ENCODE peak calls at places on chromosomes 2 and 18, in five cellular contexts. V, F, U, E and N are unnamed samples.

GRCh38 chr18:6294119-6294784 is 120.5 kb downstream of the L3MBTL4 start:
- DNase-seq in V (no peak), F (no peak), U (no peak), E (no peak), N (no peak)

GRCh38 chr2:109185801-109186570 is 57.0 kb downstream of the SH3RF3 start:
- DNase-seq in V (no peak), F (no peak), U (no peak), E (no peak), N (no peak)

GRCh38 chr2:15800489-15801329 is 139.6 kb upstream of the MYCN start:
- DNase-seq in V (no peak), F (no peak), U (no peak), E (peak), N (no peak)

GRCh38 chr2:163518762-163519161 is 217.0 kb downstream of the FIGN start:
- DNase-seq in V (no peak), F (no peak), U (no peak), E (no peak), N (no peak)

GRCh38 chr18:4433762-4434161 is 21.3 kb downstream of the DLGAP1 start:
- DNase-seq in V (no peak), F (no peak), U (no peak), E (no peak), N (no peak)

GRCh38 chr2:7037340-7038333 is 120.4 kb downstream of the RNF144A start:
- DNase-seq in V (peak), F (peak), U (peak), E (peak), N (no peak)

GRCh38 chr2:217467331-217467730 is 535.5 kb downstream of the TNS1 start:
- DNase-seq in V (no peak), F (no peak), U (no peak), E (no peak), N (no peak)

GRCh38 chr2:161308178-161308955 is at the start of gene PSMD14:
- DNase-seq in V (peak), F (peak), U (peak), E (peak), N (peak)

GRCh38 chr2:189658808-189659207 is 2.5 kb upstream of the ASNSD1 start:
- DNase-seq in V (no peak), F (no peak), U (no peak), E (no peak), N (no peak)

GRCh38 chr2:46776687-46777327 is 138.8 kb downstream of the MCFD2 start:
- DNase-seq in V (peak), F (peak), U (peak), E (peak), N (no peak)

GRCh38 chr18:23166863-23167531 is 31.7 kb downstream of the CABLES1 start:
- DNase-seq in V (no peak), F (no peak), U (peak), E (no peak), N (no peak)

GRCh38 chr2:109609352-109610024 is 4.3 kb downstream of the SEPTIN10 start:
- DNase-seq in V (no peak), F (no peak), U (no peak), E (no peak), N (no peak)

GRCh38 chr2:10245661-10246060 is 57.0 kb upstream of the HPCAL1 start:
- DNase-seq in V (no peak), F (no peak), U (no peak), E (no peak), N (no peak)

GRCh38 chr18:46706968-46707367 is 49.9 kb downstream of the ST8SIA5 start:
- DNase-seq in V (no peak), F (no peak), U (no peak), E (peak), N (no peak)

GRCh38 chr2:207255565-207255964 is 89.8 kb upstream of the KLF7 start:
- DNase-seq in V (no peak), F (no peak), U (no peak), E (no peak), N (no peak)

GRCh38 chr2:33373986-33374385 is 102.5 kb upstream of the RASGRP3 start:
- DNase-seq in V (no peak), F (no peak), U (no peak), E (no peak), N (no peak)

GRCh38 chr2:240517342-240517741 is 40.4 kb downstream of the ANKMY1 start:
- DNase-seq in V (no peak), F (no peak), U (no peak), E (no peak), N (no peak)

GRCh38 chr2:196983934-196984333 is 57.4 kb upstream of the PGAP1 start:
- DNase-seq in V (no peak), F (no peak), U (no peak), E (no peak), N (no peak)

GRCh38 chr2:57711991-57712390 is 334.6 kb upstream of the VRK2 start:
- DNase-seq in V (no peak), F (no peak), U (no peak), E (no peak), N (no peak)

GRCh38 chr2:19543271-19544019 is 185.0 kb upstream of the OSR1 start:
- DNase-seq in V (no peak), F (no peak), U (no peak), E (no peak), N (no peak)

GRCh38 chr2:31558401-31559295 is 22.1 kb downstream of the SRD5A2 start:
- DNase-seq in V (no peak), F (no peak), U (no peak), E (peak), N (no peak)

GRCh38 chr2:239932881-239933735 is 92.0 kb downstream of the NDUFA10 start:
- DNase-seq in V (no peak), F (no peak), U (no peak), E (no peak), N (no peak)

GRCh38 chr2:163698857-163699256 is 37.0 kb downstream of the FIGN start:
- DNase-seq in V (no peak), F (peak), U (no peak), E (no peak), N (no peak)

GRCh38 chr2:174788291-174788929 is 24.1 kb upstream of the CHRNA1 start:
- DNase-seq in V (peak), F (peak), U (peak), E (no peak), N (no peak)

GRCh38 chr18:72692595-72692994 is 148.5 kb upstream of the CBLN2 start:
- DNase-seq in V (no peak), F (no peak), U (peak), E (no peak), N (no peak)

GRCh38 chr2:28683100-28683706 is 68.4 kb upstream of the PPP1CB start:
- DNase-seq in V (peak), F (peak), U (no peak), E (peak), N (no peak)
- TF ChIP-seq FOXM1 in V (no peak), F (no peak), U (no peak), E (no peak), N (no peak)

GRCh38 chr18:21777814-21778213 is 37.2 kb downstream of the MIB1 start:
- DNase-seq in V (no peak), F (no peak), U (no peak), E (no peak), N (peak)
- TF ChIP-seq FOXM1 in V (no peak), F (no peak), U (no peak), E (no peak), N (no peak)

GRCh38 chr2:61713457-61713856 is 140.4 kb downstream of the FAM161A start:
- DNase-seq in V (no peak), F (no peak), U (no peak), E (no peak), N (no peak)

GRCh38 chr2:61705625-61706024 is 148.2 kb downstream of the FAM161A start:
- DNase-seq in V (no peak), F (no peak), U (no peak), E (no peak), N (no peak)

GRCh38 chr2:61710711-61711110 is 143.1 kb downstream of the FAM161A start:
- DNase-seq in V (no peak), F (no peak), U (no peak), E (peak), N (no peak)

GRCh38 chr2:61712060-61712459 is 141.8 kb downstream of the FAM161A start:
- DNase-seq in V (no peak), F (no peak), U (no peak), E (no peak), N (no peak)

DNA sequence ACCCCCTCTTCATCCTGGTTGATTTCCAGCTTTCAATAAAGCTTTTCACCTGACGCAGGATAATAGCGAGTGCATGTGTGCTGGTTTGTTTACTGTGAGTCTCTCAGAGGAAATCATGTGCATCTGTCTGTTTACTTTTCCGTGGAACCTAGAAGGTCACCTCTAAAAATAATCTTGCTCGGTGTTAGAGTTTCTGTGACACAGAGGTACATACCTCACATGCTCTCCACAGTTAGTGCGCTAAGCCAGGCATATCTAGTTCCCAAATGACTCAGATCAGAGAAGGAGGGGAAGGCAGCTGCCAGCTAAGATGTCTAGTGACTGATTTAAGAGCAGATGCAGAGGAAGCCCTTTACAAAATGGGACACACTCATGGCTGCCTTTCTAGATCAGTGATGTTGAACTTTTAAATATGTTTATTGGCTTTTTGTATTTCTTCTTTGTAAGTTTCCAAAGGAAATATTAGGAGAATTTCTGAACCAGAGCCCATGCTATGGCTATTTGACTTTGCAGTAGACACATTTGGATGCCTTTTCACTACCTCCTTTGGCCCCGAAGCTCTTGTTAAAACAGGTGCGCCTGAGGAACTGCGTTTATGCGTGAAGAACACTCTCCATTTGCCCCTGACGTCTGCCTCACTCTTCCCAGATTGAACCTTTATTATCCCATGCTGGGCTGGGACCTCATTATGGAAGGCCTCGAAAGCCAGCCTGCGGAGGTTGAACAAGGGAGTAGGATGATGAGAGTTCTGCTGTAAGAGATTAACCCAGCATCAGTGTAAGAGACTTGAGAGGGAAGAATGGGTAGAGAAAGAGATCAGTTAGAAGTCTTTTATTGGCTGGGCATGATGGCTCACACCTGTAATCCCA is 145.6 kb downstream of the FAM161A start:
- DNase-seq in V (no peak), F (no peak), U (no peak), E (peak), N (peak)
- TF ChIP-seq FOXM1 in V (no peak), F (no peak), U (no peak), E (no peak), N (peak)

GRCh38 chr2:36433311-36434217 is 78.0 kb downstream of the CRIM1 start:
- DNase-seq in V (no peak), F (no peak), U (no peak), E (peak), N (no peak)
- TF ChIP-seq FOXM1 in V (no peak), F (no peak), U (no peak), E (no peak), N (no peak)

DNA sequence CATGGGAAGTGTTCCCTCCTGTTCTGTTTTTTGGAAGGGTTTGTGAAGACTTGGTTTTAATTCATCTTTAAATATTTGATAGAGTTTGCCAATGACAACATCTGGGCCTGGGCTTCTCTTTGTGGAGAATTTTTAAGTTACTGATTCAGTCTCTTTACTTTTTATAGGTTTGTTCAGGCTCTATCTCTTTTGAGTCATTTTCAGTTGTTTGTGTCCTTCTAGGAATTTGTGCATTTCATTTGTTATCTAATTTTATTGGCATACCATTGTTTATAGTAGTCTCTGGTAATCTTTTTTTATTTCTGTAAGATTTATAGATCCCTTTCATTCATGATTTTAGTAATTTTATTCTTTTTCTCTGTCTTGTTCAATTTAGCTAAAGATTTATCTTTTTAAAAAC is 14.6 kb downstream of the SCLY start:
- DNase-seq in V (no peak), F (no peak), U (no peak), E (no peak), N (no peak)
- TF ChIP-seq FOXM1 in V (no peak), F (no peak), U (no peak), E (no peak), N (no peak)